ENCODE peak calls at places on chromosomes 6 and 20, in ten cellular contexts. X, S, V, Z, F, O, P, U, N and E are unnamed samples.

GRCh38 chr6:116369540-116370327 is 1.0 kb upstream of the DSE start:
- DNase-seq in P (no peak), F (peak; percentile 31), S (no peak), N (peak; percentile 28), V (no peak), Z (no peak), X (peak; percentile 49), U (peak; percentile 45), O (peak; percentile 61), E (no peak)

GRCh38 chr20:23928788-23929187 is 49.2 kb upstream of the CST5 start:
- DNase-seq in O (no peak), V (no peak), F (no peak), N (no peak), Z (no peak), S (peak; percentile 41), U (no peak), X (no peak), P (no peak), E (no peak)

GRCh38 chr6:11700118-11700718 is 78.4 kb downstream of the ADTRP start:
- DNase-seq in Z (no peak), X (no peak), V (no peak), S (peak; percentile 74), O (no peak), F (peak; percentile 81), N (peak; percentile 65), U (no peak), P (no peak), E (no peak)

GRCh38 chr20:47970282-47970903 is 185.1 kb upstream of the SULF2 start:
- DNase-seq in Z (no peak), V (no peak), P (no peak), S (peak; percentile 39), X (no peak), F (no peak), U (peak; percentile 42), O (no peak), N (no peak), E (no peak)

GRCh38 chr6:56291278-56291917 is 44.0 kb upstream of the COL21A1 start:
- DNase-seq in Z (no peak), V (no peak), P (no peak), X (no peak), F (peak; percentile 38), O (no peak), N (no peak), U (no peak), S (no peak), E (no peak)

GRCh38 chr6:143236151-143236788 is 175.6 kb downstream of the AIG1 start:
- DNase-seq in V (no peak), X (no peak), N (no peak), P (no peak), O (no peak), Z (no peak), S (peak; percentile 44), F (peak; percentile 11), U (no peak), E (no peak)

GRCh38 chr20:56616704-56617103 is 12.4 kb upstream of the TFAP2C start:
- DNase-seq in U (no peak), F (no peak), V (no peak), P (no peak), X (no peak), Z (no peak), O (no peak), N (no peak), S (no peak), E (no peak)

GRCh38 chr6:162887981-162888689 is 160.4 kb downstream of the PACRG start:
- DNase-seq in X (no peak), Z (no peak), P (no peak), N (no peak), F (no peak), O (no peak), S (no peak), U (no peak), V (no peak), E (no peak)

DNA sequence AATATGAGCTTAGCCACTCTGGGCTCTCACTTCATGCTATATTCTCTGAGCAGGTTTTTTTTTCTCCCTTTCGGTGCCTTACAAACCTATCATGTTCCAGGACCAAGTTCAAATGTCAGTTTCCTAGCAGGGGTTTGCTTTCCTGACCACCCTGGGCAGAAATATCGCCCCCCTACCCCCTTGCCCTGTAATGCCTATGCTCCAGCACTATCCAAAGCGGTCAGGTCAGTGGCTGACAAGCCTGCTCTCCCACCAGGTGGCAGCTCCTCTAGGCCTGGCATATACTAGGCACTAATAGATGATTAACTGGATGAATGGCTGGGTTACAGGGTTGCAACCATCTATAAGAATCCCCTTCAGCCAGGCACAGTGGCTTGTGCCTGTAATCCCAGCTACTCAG is 25.7 kb upstream of the AAR2 start:
- DNase-seq in X (no peak), P (no peak), S (no peak), F (peak; percentile 14), Z (no peak), U (no peak), O (no peak), N (peak; percentile 4), V (no peak), E (peak; percentile 25)
- TF ChIP-seq CTCF in X (peak; percentile 18), P (peak; percentile 9), S (no peak), F (peak; percentile 43), Z (no peak), U (no peak), O (no peak), N (peak; percentile 23), V (no peak), E (peak; percentile 59)

GRCh38 chr20:18793625-18794427 is 19.8 kb upstream of the SCP2D1 start:
- DNase-seq in P (peak; percentile 19), U (peak; percentile 84), S (peak; percentile 91), V (peak; percentile 71), F (peak; percentile 92), O (peak; percentile 97), X (peak; percentile 85), Z (peak; percentile 58), N (peak; percentile 87), E (peak; percentile 85)
- TF ChIP-seq CTCF in P (no peak), U (peak; percentile 16), S (peak; percentile 29), V (no peak), F (no peak), O (no peak), X (peak; percentile 28), Z (no peak), N (no peak), E (no peak)

DNA sequence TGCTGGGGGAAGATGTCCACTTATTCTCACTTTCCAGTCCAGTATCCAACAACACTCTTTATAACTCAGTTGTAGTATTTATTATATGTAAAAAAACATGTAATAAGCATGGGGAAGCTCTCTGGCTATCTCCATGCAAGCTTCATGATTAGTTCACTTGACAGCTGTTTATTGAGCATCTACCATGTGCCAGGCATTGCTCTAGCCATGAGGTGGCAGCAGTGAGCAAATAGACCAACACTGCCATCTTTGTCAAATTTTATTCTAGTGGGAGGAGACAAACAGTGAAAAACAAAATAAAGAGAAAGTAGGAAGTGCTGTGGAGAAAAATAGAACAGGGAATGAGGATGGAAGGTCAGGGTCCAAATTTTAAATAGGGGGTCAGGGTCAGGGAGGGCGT is 131.8 kb downstream of the CFAP61 start:
- DNase-seq in N (no peak), F (peak; percentile 4), O (no peak), P (no peak), X (no peak), S (no peak), V (no peak), Z (no peak), U (no peak), E (no peak)
- TF ChIP-seq CTCF in N (no peak), F (peak; percentile 50), O (no peak), P (peak; percentile 33), X (peak; percentile 68), S (peak; percentile 58), V (peak; percentile 62), Z (peak; percentile 34), U (no peak), E (peak; percentile 12)

GRCh38 chr20:38187512-38187911 is 22.4 kb upstream of the TGM2 start:
- DNase-seq in P (no peak), O (peak; percentile 41), F (peak; percentile 56), X (no peak), V (no peak), U (no peak), N (peak; percentile 18), S (no peak), Z (no peak), E (no peak)
- TF ChIP-seq CTCF in P (no peak), O (no peak), F (peak; percentile 50), X (peak; percentile 5), V (no peak), U (no peak), N (peak; percentile 6), S (no peak), Z (peak; percentile 45), E (peak; percentile 20)

GRCh38 chr6:139124887-139125672 is 9.8 kb upstream of the HECA start:
- DNase-seq in V (no peak), N (peak; percentile 77), U (peak; percentile 45), O (peak; percentile 94), S (peak; percentile 73), X (peak; percentile 45), F (peak; percentile 90), Z (no peak), P (peak; percentile 59), E (no peak)
- TF ChIP-seq CTCF in V (peak; percentile 72), N (peak; percentile 49), U (peak; percentile 30), O (no peak), S (peak; percentile 66), X (peak; percentile 77), F (peak; percentile 69), Z (peak; percentile 40), P (peak; percentile 80), E (peak; percentile 42)

GRCh38 chr6:145454006-145454405 is 281.3 kb downstream of the EPM2A start:
- DNase-seq in N (no peak), U (no peak), Z (no peak), F (no peak), S (no peak), X (no peak), P (no peak), O (no peak), V (no peak), E (no peak)

GRCh38 chr6:145457556-145457955 is 277.8 kb downstream of the EPM2A start:
- DNase-seq in X (no peak), V (no peak), N (no peak), P (no peak), Z (no peak), S (no peak), F (no peak), U (no peak), O (no peak), E (no peak)

DNA sequence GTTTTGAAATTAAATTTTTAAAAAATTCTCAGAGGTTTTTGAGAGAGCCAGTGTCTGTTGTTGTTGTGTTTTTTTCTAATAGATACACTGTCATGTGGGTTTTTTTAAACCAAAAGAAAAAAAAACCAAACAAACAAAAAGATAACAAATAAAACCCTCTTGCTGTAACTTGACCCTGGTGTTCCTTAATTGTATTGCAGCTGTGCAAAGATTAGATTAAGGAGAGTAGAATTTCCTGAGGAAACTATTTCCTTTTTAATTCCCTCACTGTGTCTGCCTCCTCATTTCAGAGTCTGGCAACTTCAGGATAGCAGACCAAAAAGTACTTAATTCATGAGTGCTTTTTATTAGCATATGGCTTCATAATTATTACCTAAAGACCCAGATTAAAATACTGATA is 281.9 kb downstream of the EPM2A start:
- DNase-seq in F (peak; percentile 24), Z (no peak), U (no peak), P (no peak), O (no peak), V (no peak), S (no peak), X (no peak), N (peak; percentile 7), E (no peak)
- TF ChIP-seq CTCF in F (no peak), Z (peak; percentile 49), U (no peak), P (no peak), O (no peak), V (peak; percentile 22), S (peak; percentile 18), X (peak; percentile 12), N (no peak), E (peak; percentile 28)